ENCODE peak calls at places on chromosome 11, in eight cellular contexts. T is GM23248; C is suprapubic skin; X is ovary; E is fibroblast of lung; Y is CD8-positive, alpha-beta T cell; V is left ventricle myocardium inferior; I is CD4-positive, CD25-positive, alpha-beta regulatory T cell. Q is an unnamed sample. For H3K4me1, the result is how much of the 10 kb centered on the place peaks cover.

GRCh38 chr11:108906826-108907225 is 242.0 kb downstream of the DDX10 start:
- DNase-seq in Y (no peak), X (no peak), C (no peak), V (no peak), I (no peak), T (peak), E (peak), Q (no peak)

GRCh38 chr11:111761056-111761455 is 5.1 kb downstream of the PPP2R1B start:
- DNase-seq in I (no peak), X (no peak), Y (no peak), T (no peak), V (no peak), C (no peak), E (peak), Q (no peak)

GRCh38 chr11:120465921-120466534 is 45.5 kb upstream of the GRIK4 start:
- DNase-seq in Y (no peak), T (no peak), I (no peak), E (no peak), X (no peak), V (no peak), C (no peak), Q (no peak)

GRCh38 chr11:36775157-36775556 is 177.1 kb upstream of the RAG2 start:
- DNase-seq in I (no peak), V (no peak), C (no peak), Y (no peak), T (peak), X (no peak), E (no peak), Q (no peak)

GRCh38 chr11:66366844-66367477 is 4.6 kb downstream of the SLC29A2 start:
- DNase-seq in Y (no peak), X (no peak), V (no peak), E (no peak), I (no peak), T (no peak), C (no peak), Q (no peak)

GRCh38 chr11:134027671-134028070 is 41.2 kb upstream of the JAM3 start:
- DNase-seq in Y (peak), C (no peak), X (no peak), I (peak), E (no peak), T (no peak), V (no peak), Q (no peak)

GRCh38 chr11:70456921-70457532 is 58.7 kb downstream of the CTTN start:
- DNase-seq in V (no peak), E (peak), T (peak), Y (no peak), C (no peak), I (no peak), X (no peak), Q (no peak)

GRCh38 chr11:19674420-19674819 is 38.2 kb upstream of the NAV2 start:
- DNase-seq in V (no peak), X (no peak), E (no peak), Y (no peak), I (no peak), T (no peak), C (no peak), Q (no peak)

GRCh38 chr11:83175815-83176214 is 17.7 kb upstream of the ANKRD42 start:
- DNase-seq in I (no peak), C (no peak), Y (no peak), T (no peak), X (no peak), E (no peak), V (no peak), Q (no peak)

GRCh38 chr11:134046681-134047449 is 22.0 kb upstream of the JAM3 start:
- DNase-seq in C (peak), Y (no peak), X (no peak), T (no peak), E (no peak), V (no peak), I (no peak), Q (peak)

GRCh38 chr11:96543177-96543576 is 153.4 kb downstream of the JRKL start:
- DNase-seq in I (no peak), X (no peak), E (no peak), C (no peak), Y (no peak), V (no peak), T (no peak), Q (no peak)

GRCh38 chr11:26278354-26278753 is 53.6 kb upstream of the ANO3 start:
- DNase-seq in C (no peak), E (no peak), I (no peak), Y (no peak), T (no peak), X (no peak), V (no peak), Q (no peak)

GRCh38 chr11:123111465-123111864 is 49.5 kb upstream of the HSPA8 start:
- DNase-seq in V (no peak), C (no peak), Y (no peak), E (peak), T (peak), I (peak), X (no peak), Q (no peak)

GRCh38 chr11:127288926-127289325 is 288.4 kb upstream of the KIRREL3 start:
- DNase-seq in I (no peak), E (no peak), C (no peak), T (no peak), V (no peak), Y (no peak), X (no peak), Q (no peak)

DNA sequence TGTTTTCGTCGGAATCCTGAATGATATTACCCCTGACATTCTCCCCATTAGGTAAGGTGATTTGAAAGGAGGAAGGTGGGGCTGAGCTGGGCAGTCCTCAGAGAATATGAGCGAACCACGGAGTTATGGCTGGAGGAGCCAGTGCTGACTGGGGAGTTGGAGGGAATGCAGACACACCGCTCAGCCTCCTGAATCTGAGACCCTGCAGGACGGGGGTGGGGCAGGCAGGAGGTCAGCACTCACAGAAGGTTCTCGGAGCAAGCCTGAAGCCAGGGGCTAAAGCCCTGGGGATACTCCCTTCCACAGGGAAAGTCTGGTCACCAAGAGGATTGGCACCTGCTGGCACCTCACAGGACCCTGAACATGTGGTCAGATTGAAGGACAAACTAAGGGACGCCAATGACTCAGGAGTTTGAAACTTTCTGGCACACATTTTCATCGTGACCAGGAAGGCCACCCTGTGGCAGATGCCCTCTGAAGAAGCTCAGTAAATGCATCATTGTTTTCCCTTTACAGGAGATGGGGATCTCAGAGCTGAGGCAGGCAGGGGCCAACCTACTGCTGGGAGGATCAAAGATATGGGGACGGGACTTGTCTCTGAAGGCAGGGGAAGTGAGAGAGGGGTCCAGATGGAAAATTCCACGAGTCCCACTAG is 26.9 kb upstream of the FCHSD2 start:
- DNase-seq in X (no peak), I (no peak), Y (no peak), E (no peak), C (no peak), T (no peak), V (no peak), Q (no peak)
- H3K4me1 ChIP-seq in X (under half), I (under half), Y (under half), E (under half), C (under half), T (under half), V (half or more), Q (under half)

GRCh38 chr11:95254139-95254704 is 23.2 kb upstream of the SESN3 start:
- DNase-seq in C (peak), X (peak), I (peak), Y (peak), T (peak), E (peak), V (peak), Q (no peak)
- H3K27ac ChIP-seq in C (peak), X (peak), I (peak), Y (peak), T (peak), E (no peak), V (peak), Q (peak)

GRCh38 chr11:115501504-115501894 is 2.7 kb downstream of the CADM1 start:
- DNase-seq in Y (no peak), T (no peak), X (no peak), I (no peak), V (no peak), C (no peak), E (no peak), Q (no peak)

GRCh38 chr11:115499241-115499799 is 4.9 kb downstream of the CADM1 start:
- DNase-seq in E (no peak), I (no peak), T (no peak), C (no peak), Y (no peak), V (no peak), X (no peak), Q (no peak)

GRCh38 chr11:115499891-115500290 is 4.3 kb downstream of the CADM1 start:
- DNase-seq in E (no peak), V (no peak), I (no peak), X (no peak), C (no peak), T (no peak), Y (no peak), Q (no peak)

GRCh38 chr11:115501895-115502589 is 2.2 kb downstream of the CADM1 start:
- DNase-seq in E (peak), T (no peak), I (no peak), X (no peak), Y (no peak), V (no peak), C (no peak), Q (no peak)

GRCh38 chr11:115500547-115501503 is 3.4 kb downstream of the CADM1 start:
- DNase-seq in T (no peak), C (no peak), E (no peak), I (no peak), Y (no peak), V (no peak), X (no peak), Q (no peak)
- H3K4me1 ChIP-seq in T (under half), C (under half), E (under half), I (under half), Y (under half), V (half or more), X (under half), Q (under half)

GRCh38 chr11:93518081-93518480 is 25.1 kb downstream of the SMCO4 start:
- DNase-seq in I (no peak), Y (no peak), V (no peak), X (no peak), T (no peak), E (no peak), C (no peak), Q (no peak)

GRCh38 chr11:93515438-93515837 is 27.8 kb downstream of the SMCO4 start:
- DNase-seq in Y (no peak), X (no peak), I (no peak), C (no peak), E (no peak), V (no peak), T (no peak), Q (no peak)

GRCh38 chr11:93517611-93518010 is 25.6 kb downstream of the SMCO4 start:
- DNase-seq in T (no peak), V (no peak), I (no peak), Y (no peak), X (no peak), C (no peak), E (no peak), Q (no peak)

GRCh38 chr11:93519179-93519578 is 24.0 kb downstream of the SMCO4 start:
- DNase-seq in I (no peak), Y (no peak), E (no peak), V (no peak), X (no peak), T (no peak), C (no peak), Q (no peak)

DNA sequence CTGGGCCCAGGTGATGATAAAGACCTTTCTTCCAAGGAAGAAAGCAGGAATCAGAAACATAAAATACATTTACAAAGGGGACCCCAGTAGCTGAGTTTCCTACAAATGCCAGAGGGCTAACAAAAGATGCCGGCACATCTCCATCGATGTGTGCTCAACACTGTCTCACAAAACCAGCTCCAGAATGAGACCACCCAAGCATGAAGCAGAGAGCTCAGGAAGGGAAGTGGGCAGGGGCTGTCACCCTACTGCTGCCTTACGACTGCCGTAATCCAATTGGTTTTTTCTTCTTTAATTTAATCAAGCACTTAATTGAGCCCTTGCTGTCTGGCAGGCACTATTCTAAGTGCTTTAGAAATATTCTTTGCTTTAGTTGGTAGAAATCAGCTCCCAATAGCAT is 26.1 kb downstream of the SMCO4 start:
- DNase-seq in V (no peak), Y (no peak), C (no peak), T (no peak), X (no peak), E (no peak), I (no peak), Q (no peak)
- H3K27ac ChIP-seq in V (no peak), Y (no peak), C (no peak), T (no peak), X (no peak), E (no peak), I (no peak), Q (no peak)

GRCh38 chr11:1509626-1510255 is 23.2 kb upstream of the MOB2 start:
- DNase-seq in C (no peak), Y (no peak), E (no peak), X (no peak), I (no peak), V (peak), T (no peak), Q (peak)
- H3K4me1 ChIP-seq in C (under half), Y (under half), E (under half), X (under half), I (under half), V (half or more), T (under half), Q (under half)

GRCh38 chr11:8714622-8715225 is 32.1 kb downstream of the RPL27A start:
- DNase-seq in E (no peak), X (no peak), V (no peak), C (no peak), T (no peak), Y (no peak), I (no peak), Q (no peak)
- H3K27ac ChIP-seq in E (no peak), X (peak), V (peak), C (no peak), T (no peak), Y (no peak), I (no peak), Q (no peak)

GRCh38 chr11:93085097-93085496 is 112.7 kb downstream of the SLC36A4 start:
- DNase-seq in E (no peak), C (no peak), I (no peak), V (no peak), Y (no peak), T (peak), X (no peak), Q (no peak)
- H3K4me1 ChIP-seq in E (under half), C (under half), I (under half), V (under half), Y (under half), T (under half), X (under half), Q (under half)

DNA sequence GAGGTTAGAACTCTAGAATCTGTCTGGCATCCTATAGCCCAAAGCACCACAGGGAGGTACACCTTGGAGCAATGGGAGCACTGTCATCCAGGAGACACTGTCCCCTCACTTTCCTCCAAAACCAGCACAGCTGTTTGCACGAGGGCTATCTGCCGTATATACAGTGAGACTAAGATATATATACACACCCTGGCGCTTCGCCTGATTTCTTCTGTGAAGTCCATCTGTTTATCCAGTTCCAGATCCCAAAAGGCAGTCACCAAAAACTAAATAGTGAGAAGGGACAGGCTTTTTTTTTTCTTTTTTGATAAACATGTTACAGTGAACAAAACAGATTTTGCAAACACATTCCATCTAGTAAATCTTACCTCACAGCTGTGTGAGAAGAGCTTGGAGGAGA is 68.5 kb downstream of the ARFGAP2 start:
- DNase-seq in T (no peak), Y (no peak), V (no peak), I (no peak), C (no peak), X (no peak), E (no peak), Q (no peak)
- H3K27ac ChIP-seq in T (no peak), Y (no peak), V (no peak), I (no peak), C (no peak), X (no peak), E (no peak), Q (no peak)

Q was measured in RWPE2.